ENCODE peak calls at places on chromosomes 3 and 15, in five cellular contexts. P, C, V, R and U are unnamed samples.

GRCh38 chr3:135349254-135349948 is 554.3 kb downstream of the EPHB1 start:
- DNase-seq in P (no peak), C (no peak), R (no peak), V (no peak), U (no peak)

GRCh38 chr3:185744997-185745843 is 79.6 kb downstream of the IGF2BP2 start:
- DNase-seq in C (no peak), P (no peak), V (peak; percentile 39), R (peak; percentile 17), U (peak; percentile 19)

GRCh38 chr3:194521514-194522260 is 34.9 kb upstream of the ATP13A3 start:
- DNase-seq in R (no peak), C (no peak), V (no peak), P (no peak), U (no peak)

GRCh38 chr3:126315916-126316514 is 41.2 kb downstream of the KLF15 start:
- DNase-seq in P (no peak), R (no peak), C (peak; percentile 39), V (no peak), U (no peak)

GRCh38 chr3:105827959-105828358 is 40.9 kb downstream of the CBLB start:
- DNase-seq in V (peak; percentile 21), R (no peak), C (no peak), P (peak; percentile 5), U (no peak)

GRCh38 chr3:156334841-156335545 is 214.6 kb downstream of the KCNAB1 start:
- DNase-seq in C (no peak), V (no peak), R (no peak), P (no peak), U (no peak)

GRCh38 chr3:13294442-13295351 is 125.4 kb downstream of the NUP210 start:
- DNase-seq in C (no peak), P (no peak), R (no peak), V (no peak), U (no peak)

GRCh38 chr15:49331951-49332350 is 91.1 kb upstream of the FGF7 start:
- DNase-seq in P (no peak), C (no peak), R (no peak), V (no peak), U (no peak)

GRCh38 chr3:79392479-79392878 is 375.3 kb downstream of the ROBO1 start:
- DNase-seq in V (no peak), R (no peak), C (no peak), P (no peak), U (no peak)

GRCh38 chr3:207973-208372 is 11.4 kb downstream of the CHL1 start:
- DNase-seq in R (no peak), P (no peak), V (no peak), C (no peak), U (no peak)

GRCh38 chr3:196012481-196012880 is 69.4 kb downstream of the TFRC start:
- DNase-seq in P (no peak), C (no peak), V (no peak), R (no peak), U (no peak)

GRCh38 chr15:24916305-24917009 is 38.3 kb upstream of the SNRPN start:
- DNase-seq in C (no peak), R (no peak), V (no peak), P (no peak), U (no peak)

GRCh38 chr15:78437107-78437761 is 782 bp upstream of the IREB2 start:
- DNase-seq in C (no peak), V (no peak), P (peak; percentile 60), R (no peak), U (peak; percentile 28)

GRCh38 chr3:98573231-98573728 is 20.1 kb downstream of the CPOX start:
- DNase-seq in C (no peak), R (no peak), P (peak; percentile 36), V (no peak), U (no peak)

GRCh38 chr3:19215427-19215826 is 67.1 kb downstream of the KCNH8 start:
- DNase-seq in P (no peak), R (no peak), V (no peak), C (no peak), U (no peak)

GRCh38 chr3:173750095-173750494 is 352.6 kb downstream of the NLGN1 start:
- DNase-seq in P (no peak), R (no peak), C (no peak), V (no peak), U (no peak)

DNA sequence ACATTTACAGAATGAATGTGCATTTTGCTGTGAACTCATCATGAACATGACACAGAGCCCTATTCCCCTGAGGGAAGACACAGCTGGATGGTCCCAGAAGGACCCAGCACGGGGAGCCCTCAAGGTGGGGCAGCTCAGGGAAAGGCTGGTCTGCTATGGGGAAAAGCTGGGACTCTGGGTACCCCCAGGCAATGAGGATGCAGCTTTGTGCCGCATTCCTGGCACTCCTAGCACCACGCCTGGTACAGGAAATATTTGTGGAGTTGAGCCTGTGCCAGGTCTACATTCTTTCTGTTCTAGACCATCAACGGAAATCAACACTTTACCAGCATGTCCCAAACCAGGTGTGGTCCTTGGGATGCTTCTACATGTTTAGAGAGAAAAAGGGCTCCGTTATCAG is 74.0 kb downstream of the SRGAP3 start:
- DNase-seq in R (no peak), V (no peak), P (no peak), C (no peak), U (no peak)
- TF ChIP-seq POLR2AphosphoS5 in R (no peak), V (no peak), P (no peak), C (no peak), U (no peak)

GRCh38 chr3:69541823-69542264 is 156.0 kb upstream of the FRMD4B start:
- DNase-seq in R (no peak), V (no peak), C (peak; percentile 76), P (peak; percentile 51), U (peak; percentile 11)

GRCh38 chr3:69543080-69543429 is 157.2 kb upstream of the FRMD4B start:
- DNase-seq in C (no peak), V (no peak), P (no peak), R (no peak), U (no peak)

GRCh38 chr3:69547457-69548014 is 161.6 kb upstream of the FRMD4B start:
- DNase-seq in R (no peak), P (peak; percentile 36), C (no peak), V (no peak), U (no peak)

GRCh38 chr3:69541059-69541471 is 155.2 kb upstream of the FRMD4B start:
- DNase-seq in C (peak; percentile 47), R (no peak), P (peak; percentile 31), V (no peak), U (no peak)

DNA sequence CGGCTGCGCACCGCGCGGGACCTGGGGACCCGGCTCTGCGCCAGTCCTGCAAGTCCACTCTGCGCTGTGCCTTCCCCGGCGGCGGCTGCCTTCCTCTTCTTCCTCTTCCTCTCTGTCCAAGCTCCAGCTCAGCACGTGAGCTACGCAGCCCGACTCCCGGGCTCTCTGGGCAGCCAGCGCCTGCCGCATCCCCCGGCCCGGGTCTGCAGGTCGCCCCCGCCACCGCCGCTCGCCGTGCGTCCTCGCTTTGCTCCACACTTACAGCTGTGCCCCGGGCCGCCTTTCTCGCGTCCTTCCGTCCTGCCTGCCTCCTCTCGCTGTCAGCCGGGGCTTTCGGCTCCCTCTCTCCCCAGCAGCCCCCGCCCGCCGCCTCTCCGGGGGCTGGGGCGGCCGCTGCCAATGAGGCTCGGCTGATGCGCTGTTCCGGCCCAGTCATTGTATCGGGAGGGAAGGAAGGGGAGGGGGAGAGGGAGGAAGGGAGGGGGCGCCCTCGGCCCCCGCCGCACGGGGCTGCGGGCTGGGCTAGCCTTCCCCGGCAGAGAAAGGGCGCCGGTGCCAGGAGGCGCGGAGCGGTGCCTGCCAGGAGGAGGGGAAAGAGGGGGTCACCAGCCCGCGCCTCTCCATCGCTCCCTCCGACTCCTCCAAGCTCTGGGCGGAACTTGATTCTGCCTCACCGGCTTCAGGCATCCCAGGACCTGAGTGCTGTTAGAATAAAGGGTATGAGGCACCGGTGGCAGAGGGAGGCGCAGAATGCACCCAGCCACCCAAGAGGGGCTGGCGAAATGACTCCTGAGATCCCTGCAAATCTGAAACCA is 156.6 kb upstream of the FRMD4B start:
- DNase-seq in P (peak; percentile 59), V (no peak), C (peak; percentile 77), R (no peak), U (no peak)
- TF ChIP-seq TAF1 in P (no peak), V (no peak), C (no peak), R (no peak), U (no peak)

GRCh38 chr3:129602730-129603560 is 3.5 kb downstream of the PLXND1 start:
- DNase-seq in V (peak; percentile 55), P (no peak), C (no peak), R (no peak), U (no peak)
- TF ChIP-seq POLR2AphosphoS5 in V (no peak), P (no peak), C (no peak), R (no peak), U (no peak)

GRCh38 chr3:53195066-53195450 is 34.0 kb downstream of the PRKCD start:
- DNase-seq in R (no peak), V (no peak), P (peak; percentile 12), C (no peak), U (no peak)

GRCh38 chr3:53195602-53196574 is 34.9 kb downstream of the PRKCD start:
- DNase-seq in R (no peak), V (no peak), C (peak; percentile 92), P (peak; percentile 94), U (peak; percentile 66)

GRCh38 chr3:53192608-53193007 is 31.6 kb downstream of the PRKCD start:
- DNase-seq in C (no peak), V (no peak), R (no peak), P (peak; percentile 11), U (no peak)

GRCh38 chr3:53193466-53194217 is 32.6 kb downstream of the PRKCD start:
- DNase-seq in P (peak; percentile 28), C (no peak), R (no peak), V (no peak), U (no peak)

DNA sequence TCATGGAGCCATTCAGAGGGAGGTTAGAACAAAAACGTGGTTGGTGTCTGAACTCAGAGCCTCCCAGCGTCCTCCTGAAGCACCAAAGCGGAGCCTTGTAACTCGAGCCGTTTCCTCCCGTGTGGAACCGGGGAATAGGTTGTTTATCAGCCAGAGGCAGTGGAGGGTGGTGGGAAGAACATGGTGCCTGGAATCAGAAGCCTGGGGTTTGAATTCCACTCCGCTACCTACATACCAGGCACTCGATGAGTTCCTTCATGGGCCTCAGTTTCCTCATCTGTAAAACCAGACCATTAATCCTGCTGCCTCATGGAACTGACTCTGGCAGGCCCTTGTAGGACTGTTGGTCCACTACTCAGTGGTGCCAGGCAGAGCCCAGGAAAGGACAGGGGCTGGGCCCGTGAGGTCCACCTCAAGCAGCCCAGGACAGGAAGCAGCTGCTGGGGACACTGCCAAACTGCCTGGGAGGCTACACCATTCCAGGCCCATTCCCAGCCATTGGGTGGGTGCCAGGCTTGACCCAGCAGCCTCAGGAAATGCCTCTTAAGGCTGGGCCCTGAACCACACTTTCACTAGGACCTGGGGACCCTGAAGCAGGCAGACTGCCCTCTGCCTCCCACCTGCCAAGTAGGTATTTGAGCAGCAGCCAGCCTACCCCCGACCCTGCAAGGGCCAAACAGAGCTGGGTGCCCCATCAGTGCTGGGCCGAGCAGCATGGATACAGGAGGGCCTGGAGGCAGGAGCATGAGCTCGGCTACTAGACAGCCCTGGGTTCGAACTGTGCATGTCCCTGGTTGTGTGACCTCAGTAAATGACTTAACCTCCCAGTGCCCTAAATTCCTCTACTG is 33.4 kb downstream of the PRKCD start:
- DNase-seq in V (no peak), P (peak; percentile 30), C (no peak), R (no peak), U (no peak)
- TF ChIP-seq TAF1 in V (no peak), P (no peak), C (peak; percentile 56), R (no peak), U (no peak)